ENCODE peak calls at places on chromosomes 4 and X, in five cellular contexts. One of them, this sample, is unnamed.

GRCh38 chr4:158411180-158411721 is 110.4 kb upstream of the RXFP1 start:
- DNase-seq in left lung: no peak
- DNase-seq in tibial artery: no peak
- DNase-seq in Caco-2: no peak
- DNase-seq in Karpas-422: no peak
- DNase-seq in this sample: no peak

GRCh38 chr4:107210450-107211239 is 174.5 kb upstream of the DKK2 start:
- DNase-seq in tibial artery: no peak
- DNase-seq in left lung: peak
- DNase-seq in Karpas-422: no peak
- DNase-seq in Caco-2: no peak
- DNase-seq in this sample: no peak

GRCh38 chrX:53237056-53237455 is 12.0 kb upstream of the KDM5C start:
- DNase-seq in left lung: no peak
- DNase-seq in Karpas-422: no peak
- DNase-seq in Caco-2: no peak
- DNase-seq in tibial artery: no peak
- DNase-seq in this sample: no peak

GRCh38 chrX:39705299-39705698 is 392.5 kb downstream of the BCOR start:
- DNase-seq in tibial artery: peak
- DNase-seq in Karpas-422: no peak
- DNase-seq in left lung: peak
- DNase-seq in Caco-2: no peak
- DNase-seq in this sample: no peak

GRCh38 chrX:118058924-118059323 is 57.7 kb downstream of the KLHL13 start:
- DNase-seq in left lung: no peak
- DNase-seq in tibial artery: no peak
- DNase-seq in Caco-2: no peak
- DNase-seq in Karpas-422: no peak
- DNase-seq in this sample: no peak

GRCh38 chr4:8099981-8100464 is 58.6 kb downstream of the ABLIM2 start:
- DNase-seq in tibial artery: no peak
- DNase-seq in Caco-2: no peak
- DNase-seq in Karpas-422: no peak
- DNase-seq in left lung: peak
- DNase-seq in this sample: no peak

GRCh38 chr4:182642831-182643230 is 274.4 kb downstream of the DCTD start:
- DNase-seq in Caco-2: no peak
- DNase-seq in Karpas-422: no peak
- DNase-seq in left lung: no peak
- DNase-seq in tibial artery: no peak
- DNase-seq in this sample: no peak

GRCh38 chrX:82813671-82814078 is 694.4 kb upstream of the POU3F4 start:
- DNase-seq in Karpas-422: no peak
- DNase-seq in left lung: no peak
- DNase-seq in tibial artery: no peak
- DNase-seq in Caco-2: peak
- DNase-seq in this sample: no peak

GRCh38 chr4:8856835-8857590 is 14.6 kb downstream of the HMX1 start:
- DNase-seq in left lung: peak
- DNase-seq in tibial artery: no peak
- DNase-seq in Caco-2: no peak
- DNase-seq in Karpas-422: no peak
- DNase-seq in this sample: no peak

GRCh38 chr4:57098945-57099344 is 11.2 kb downstream of the IGFBP7 start:
- DNase-seq in tibial artery: no peak
- DNase-seq in left lung: no peak
- DNase-seq in Karpas-422: no peak
- DNase-seq in Caco-2: no peak
- DNase-seq in this sample: no peak

GRCh38 chr4:89249716-89250361 is 57.8 kb downstream of the GPRIN3 start:
- DNase-seq in left lung: no peak
- DNase-seq in Caco-2: no peak
- DNase-seq in Karpas-422: no peak
- DNase-seq in tibial artery: no peak
- DNase-seq in this sample: no peak

GRCh38 chrX:39897741-39898097 is 200.0 kb downstream of the BCOR start:
- DNase-seq in tibial artery: no peak
- DNase-seq in Caco-2: no peak
- DNase-seq in left lung: no peak
- DNase-seq in Karpas-422: no peak
- DNase-seq in this sample: no peak

GRCh38 chr4:20889901-20890300 is 189.6 kb downstream of the PACRGL start:
- DNase-seq in left lung: no peak
- DNase-seq in Caco-2: no peak
- DNase-seq in tibial artery: no peak
- DNase-seq in Karpas-422: no peak
- DNase-seq in this sample: no peak

GRCh38 chr4:24774452-24774851 is 20.9 kb upstream of the SOD3 start:
- DNase-seq in tibial artery: no peak
- DNase-seq in Karpas-422: no peak
- DNase-seq in Caco-2: no peak
- DNase-seq in left lung: no peak
- DNase-seq in this sample: no peak

GRCh38 chr4:8328866-8329559 is 59.5 kb downstream of the HTRA3 start:
- DNase-seq in left lung: no peak
- DNase-seq in Caco-2: peak
- DNase-seq in tibial artery: peak
- DNase-seq in Karpas-422: no peak
- DNase-seq in this sample: no peak

GRCh38 chr4:1055721-1056590 is 44.5 kb downstream of the FGFRL1 start:
- DNase-seq in left lung: peak
- DNase-seq in Caco-2: no peak
- DNase-seq in Karpas-422: peak
- DNase-seq in tibial artery: no peak
- DNase-seq in this sample: peak

GRCh38 chrX:78923198-78924015 is 21.8 kb upstream of the P2RY10 start:
- DNase-seq in left lung: no peak
- DNase-seq in Karpas-422: no peak
- DNase-seq in Caco-2: no peak
- DNase-seq in tibial artery: no peak
- DNase-seq in this sample: no peak

GRCh38 chrX:17831255-17831654 is 29.8 kb downstream of the RAI2 start:
- DNase-seq in Karpas-422: no peak
- DNase-seq in tibial artery: no peak
- DNase-seq in Caco-2: no peak
- DNase-seq in left lung: no peak
- DNase-seq in this sample: no peak

GRCh38 chr4:53551963-53552362 is 39.3 kb downstream of the LNX1 start:
- DNase-seq in left lung: no peak
- DNase-seq in Karpas-422: no peak
- DNase-seq in tibial artery: no peak
- DNase-seq in Caco-2: no peak
- DNase-seq in this sample: no peak

GRCh38 chrX:17086317-17086716 is 139.9 kb downstream of the REPS2 start:
- DNase-seq in Karpas-422: no peak
- DNase-seq in left lung: no peak
- DNase-seq in tibial artery: no peak
- DNase-seq in Caco-2: no peak
- DNase-seq in this sample: no peak

GRCh38 chr4:121050251-121050650 is 22.1 kb downstream of the NDNF start:
- DNase-seq in left lung: no peak
- DNase-seq in Caco-2: no peak
- DNase-seq in tibial artery: no peak
- DNase-seq in Karpas-422: no peak
- DNase-seq in this sample: no peak

DNA sequence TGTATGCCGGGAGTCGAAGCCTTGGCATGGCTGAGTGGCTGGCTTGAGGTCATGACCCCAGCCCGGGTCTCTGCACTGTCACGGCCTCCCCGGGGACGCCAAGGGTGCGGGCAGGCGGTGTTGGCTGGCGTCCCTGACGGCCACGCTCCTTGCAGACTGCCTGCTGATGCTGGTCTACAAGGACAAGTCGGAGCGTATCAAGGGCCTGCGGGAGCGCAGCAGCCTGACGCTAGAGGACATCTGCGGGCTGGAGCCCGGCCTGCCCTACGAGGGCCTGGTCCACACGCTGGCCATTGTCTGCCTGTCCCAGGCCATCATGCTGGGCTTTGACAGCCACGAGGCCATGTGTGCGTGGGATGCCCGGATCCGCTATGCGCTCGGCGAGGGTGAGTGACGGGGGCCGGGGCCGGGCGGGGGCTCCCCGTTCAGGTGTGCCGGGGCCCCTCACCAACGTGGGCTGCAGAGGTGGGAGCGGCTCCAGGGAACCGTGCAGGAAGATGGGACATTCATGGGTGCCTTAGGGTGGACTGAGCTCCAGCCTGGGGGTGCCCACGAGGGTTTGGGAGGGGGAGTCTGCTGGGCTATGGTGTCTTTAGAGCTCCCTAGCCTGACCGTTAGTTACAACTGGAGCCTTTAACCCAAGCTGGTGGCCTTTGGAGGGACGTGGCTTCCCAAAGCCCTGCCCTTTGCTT is 10.3 kb downstream of the DOK7 start:
- DNase-seq in Karpas-422: no peak
- DNase-seq in tibial artery: no peak
- DNase-seq in left lung: peak
- DNase-seq in Caco-2: no peak
- DNase-seq in this sample: no peak
- H3K4me3 ChIP-seq in Karpas-422: no peak
- H3K4me3 ChIP-seq in tibial artery: no peak
- H3K4me3 ChIP-seq in left lung: no peak
- H3K4me3 ChIP-seq in Caco-2: no peak
- H3K4me3 ChIP-seq in this sample: no peak

GRCh38 chr4:123127865-123128264 is 205.5 kb upstream of the NUDT6 start:
- DNase-seq in Karpas-422: no peak
- DNase-seq in left lung: no peak
- DNase-seq in Caco-2: no peak
- DNase-seq in tibial artery: no peak
- DNase-seq in this sample: no peak

DNA sequence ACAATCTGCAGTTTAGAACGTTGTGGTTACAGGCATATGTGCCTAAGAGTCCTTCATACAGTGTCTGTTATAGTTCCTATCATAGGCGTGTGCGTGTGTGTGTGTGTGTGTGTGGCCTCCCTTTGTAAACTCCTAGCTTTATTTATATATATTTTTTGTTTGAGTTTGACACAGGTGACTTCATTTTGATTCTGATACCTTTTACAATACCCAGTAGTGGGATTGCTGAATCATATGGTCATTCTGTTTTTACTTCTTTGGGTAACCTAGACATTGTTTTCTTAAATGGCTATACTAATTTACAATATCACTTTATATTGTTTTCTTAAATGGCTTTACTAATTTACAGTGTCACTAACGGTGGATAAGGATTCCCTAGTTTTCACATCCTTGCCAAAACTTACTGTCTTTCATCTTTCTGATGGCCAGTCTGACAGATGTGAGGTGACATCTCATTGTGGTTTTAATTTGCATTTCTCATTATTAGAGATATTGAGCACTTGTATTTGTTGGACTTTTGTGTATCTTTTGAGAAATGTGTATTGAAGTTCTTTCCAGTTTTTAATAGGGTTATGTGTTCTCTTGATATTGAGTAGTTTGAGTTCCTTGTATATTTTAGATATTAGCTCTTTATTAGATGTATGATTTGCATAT is 211.1 kb upstream of the NUDT6 start:
- DNase-seq in left lung: no peak
- DNase-seq in tibial artery: no peak
- DNase-seq in Karpas-422: no peak
- DNase-seq in Caco-2: no peak
- DNase-seq in this sample: no peak
- H3K4me3 ChIP-seq in left lung: no peak
- H3K4me3 ChIP-seq in tibial artery: no peak
- H3K4me3 ChIP-seq in Karpas-422: no peak
- H3K4me3 ChIP-seq in Caco-2: no peak
- H3K4me3 ChIP-seq in this sample: no peak

GRCh38 chrX:136662104-136662503 is 14.1 kb downstream of the CD40LG start:
- DNase-seq in Karpas-422: no peak
- DNase-seq in left lung: no peak
- DNase-seq in tibial artery: no peak
- DNase-seq in Caco-2: no peak
- DNase-seq in this sample: no peak

GRCh38 chrX:136662976-136663375 is 15.0 kb downstream of the CD40LG start:
- DNase-seq in left lung: no peak
- DNase-seq in tibial artery: no peak
- DNase-seq in Caco-2: no peak
- DNase-seq in Karpas-422: no peak
- DNase-seq in this sample: no peak

GRCh38 chrX:136659174-136659573 is 11.2 kb downstream of the CD40LG start:
- DNase-seq in left lung: no peak
- DNase-seq in tibial artery: no peak
- DNase-seq in Caco-2: no peak
- DNase-seq in Karpas-422: no peak
- DNase-seq in this sample: no peak

GRCh38 chrX:136658151-136658550 is 10.2 kb downstream of the CD40LG start:
- DNase-seq in left lung: no peak
- DNase-seq in Karpas-422: no peak
- DNase-seq in tibial artery: no peak
- DNase-seq in Caco-2: no peak
- DNase-seq in this sample: no peak

DNA sequence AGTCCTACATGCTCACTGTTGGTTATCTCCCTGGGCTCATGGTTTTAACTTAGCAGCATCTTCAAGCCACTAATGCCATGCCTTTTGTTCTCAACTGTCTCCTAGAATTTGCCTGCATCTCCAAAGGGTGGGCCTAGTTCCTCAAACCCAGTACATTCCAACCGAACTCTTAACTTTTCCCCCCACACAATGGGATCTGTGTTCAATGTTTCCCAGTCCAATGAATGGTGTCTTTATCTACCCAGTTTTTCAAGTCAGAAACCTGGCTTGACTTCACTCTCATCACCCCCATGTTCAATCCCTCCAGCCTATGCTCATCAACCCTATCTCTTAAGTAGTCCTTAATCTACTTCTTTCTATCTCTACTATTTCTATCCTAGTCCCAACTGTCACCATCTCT is 12.9 kb downstream of the CD40LG start:
- DNase-seq in tibial artery: no peak
- DNase-seq in Caco-2: no peak
- DNase-seq in left lung: no peak
- DNase-seq in Karpas-422: no peak
- DNase-seq in this sample: no peak
- H3K4me3 ChIP-seq in tibial artery: no peak
- H3K4me3 ChIP-seq in Caco-2: no peak
- H3K4me3 ChIP-seq in left lung: no peak
- H3K4me3 ChIP-seq in Karpas-422: no peak
- H3K4me3 ChIP-seq in this sample: no peak

DNA sequence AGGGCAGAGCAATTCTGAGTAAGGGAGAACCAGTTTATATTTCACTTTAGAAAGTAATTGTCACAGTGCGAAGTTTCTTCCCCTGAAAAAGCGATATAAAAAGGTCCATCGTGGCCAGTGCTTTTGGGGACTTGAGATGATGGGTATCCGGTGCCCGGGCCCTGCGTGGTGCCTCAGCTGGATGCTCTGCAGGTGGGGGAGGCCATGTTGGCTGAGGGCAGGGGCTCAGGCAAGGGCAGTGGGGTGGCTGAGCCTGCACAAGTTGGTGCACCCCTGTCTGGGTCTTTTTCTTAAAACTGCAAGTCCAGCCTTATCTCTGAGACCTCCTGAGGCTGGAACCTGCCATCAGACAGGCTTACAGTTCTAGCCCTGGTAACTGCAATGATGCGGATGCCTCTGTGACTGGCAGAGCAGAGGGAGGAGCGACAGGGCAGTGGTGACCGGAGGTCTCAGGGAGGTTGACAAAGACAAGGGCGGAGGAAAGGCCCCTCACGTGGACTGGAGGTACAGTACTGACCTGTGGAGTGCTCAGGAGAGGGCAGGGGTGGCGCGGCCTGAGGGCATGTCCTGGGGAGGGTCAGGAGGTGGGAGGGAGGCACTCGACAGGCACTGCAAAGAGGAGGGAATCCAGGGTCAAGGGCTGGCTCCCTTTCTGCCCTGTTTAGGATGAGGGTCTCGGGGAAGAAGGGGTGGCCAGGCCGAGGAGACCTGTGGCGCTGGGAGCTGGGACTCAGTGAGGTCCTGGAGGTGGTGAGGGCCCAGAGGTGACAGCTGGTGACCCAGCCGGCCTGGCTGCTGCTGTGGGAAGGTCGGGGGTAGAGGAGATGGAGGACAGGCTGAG is 1.8 kb downstream of the RGS12 start:
- DNase-seq in Karpas-422: no peak
- DNase-seq in left lung: peak
- DNase-seq in Caco-2: no peak
- DNase-seq in tibial artery: no peak
- DNase-seq in this sample: peak
- H3K4me3 ChIP-seq in Karpas-422: no peak
- H3K4me3 ChIP-seq in left lung: peak
- H3K4me3 ChIP-seq in Caco-2: no peak
- H3K4me3 ChIP-seq in tibial artery: no peak
- H3K4me3 ChIP-seq in this sample: peak